ENCODE peak calls at places on chromosome 14, in five cellular contexts. One of them, this sample, is unnamed.
A peak's percentile ranks its signal among the peaks of the same experiment; 100 is the strongest.

GRCh38 chr14:92510972-92511371 is 2.6 kb upstream of the RIN3 start:
- DNase-seq in hepatocyte: no peak
- DNase-seq in GM23248: no peak
- DNase-seq in Karpas-422: no peak
- DNase-seq in MM.1S: no peak
- DNase-seq in this sample: peak; percentile 6

GRCh38 chr14:20486700-20487401 is 17.6 kb downstream of the PNP start:
- DNase-seq in GM23248: no peak
- DNase-seq in hepatocyte: no peak
- DNase-seq in MM.1S: no peak
- DNase-seq in Karpas-422: no peak
- DNase-seq in this sample: no peak

GRCh38 chr14:101198398-101199027 is 295.0 kb upstream of the RTL1 start:
- DNase-seq in MM.1S: no peak
- DNase-seq in GM23248: no peak
- DNase-seq in Karpas-422: no peak
- DNase-seq in hepatocyte: no peak
- DNase-seq in this sample: no peak

GRCh38 chr14:94451091-94451751 is 1.4 kb downstream of the SERPINA11 start:
- DNase-seq in Karpas-422: peak; percentile 100
- DNase-seq in hepatocyte: peak; percentile 39
- DNase-seq in GM23248: no peak
- DNase-seq in MM.1S: no peak
- DNase-seq in this sample: no peak

GRCh38 chr14:100880271-100881101 is 23.0 kb downstream of the RTL1 start:
- DNase-seq in hepatocyte: no peak
- DNase-seq in MM.1S: no peak
- DNase-seq in Karpas-422: no peak
- DNase-seq in GM23248: no peak
- DNase-seq in this sample: no peak

GRCh38 chr14:96204151-96205058 is at the start of gene BDKRB2:
- DNase-seq in MM.1S: no peak
- DNase-seq in GM23248: peak; percentile 95
- DNase-seq in hepatocyte: peak; percentile 93
- DNase-seq in Karpas-422: no peak
- DNase-seq in this sample: no peak

GRCh38 chr14:61160798-61161197 is 120.3 kb downstream of the TMEM30B start:
- DNase-seq in Karpas-422: peak; percentile 53
- DNase-seq in MM.1S: no peak
- DNase-seq in hepatocyte: no peak
- DNase-seq in GM23248: no peak
- DNase-seq in this sample: no peak

GRCh38 chr14:61754627-61755381 is 7.4 kb upstream of the SNAPC1 start:
- DNase-seq in Karpas-422: no peak
- DNase-seq in hepatocyte: no peak
- DNase-seq in MM.1S: no peak
- DNase-seq in GM23248: peak; percentile 21
- DNase-seq in this sample: no peak

GRCh38 chr14:101442451-101442850 is 118.8 kb upstream of the DIO3 start:
- DNase-seq in MM.1S: peak; percentile 44
- DNase-seq in Karpas-422: no peak
- DNase-seq in GM23248: no peak
- DNase-seq in hepatocyte: no peak
- DNase-seq in this sample: peak; percentile 75

GRCh38 chr14:54803396-54803795 is 99.2 kb downstream of the GCH1 start:
- DNase-seq in hepatocyte: no peak
- DNase-seq in Karpas-422: peak; percentile 84
- DNase-seq in MM.1S: no peak
- DNase-seq in GM23248: no peak
- DNase-seq in this sample: no peak

GRCh38 chr14:84042992-84043391 is 1487.0 kb upstream of the FLRT2 start:
- DNase-seq in hepatocyte: no peak
- DNase-seq in MM.1S: no peak
- DNase-seq in Karpas-422: no peak
- DNase-seq in GM23248: no peak
- DNase-seq in this sample: no peak

GRCh38 chr14:102629011-102629444 is 36.6 kb downstream of the RCOR1 start:
- DNase-seq in GM23248: no peak
- DNase-seq in MM.1S: no peak
- DNase-seq in hepatocyte: no peak
- DNase-seq in Karpas-422: no peak
- DNase-seq in this sample: no peak

GRCh38 chr14:79278798-79279644 is 932.3 kb downstream of the DIO2 start:
- DNase-seq in Karpas-422: no peak
- DNase-seq in GM23248: peak; percentile 78
- DNase-seq in hepatocyte: peak; percentile 93
- DNase-seq in MM.1S: peak; percentile 87
- DNase-seq in this sample: no peak

GRCh38 chr14:42316746-42317145 is 710.1 kb downstream of the LRFN5 start:
- DNase-seq in hepatocyte: no peak
- DNase-seq in MM.1S: no peak
- DNase-seq in Karpas-422: no peak
- DNase-seq in GM23248: no peak
- DNase-seq in this sample: no peak

GRCh38 chr14:77864580-77864979 is 64.7 kb downstream of the ADCK1 start:
- DNase-seq in MM.1S: no peak
- DNase-seq in hepatocyte: no peak
- DNase-seq in Karpas-422: no peak
- DNase-seq in GM23248: no peak
- DNase-seq in this sample: no peak

GRCh38 chr14:89367449-89368120 is 49.4 kb downstream of the FOXN3 start:
- DNase-seq in hepatocyte: no peak
- DNase-seq in Karpas-422: no peak
- DNase-seq in MM.1S: no peak
- DNase-seq in GM23248: no peak
- DNase-seq in this sample: no peak

GRCh38 chr14:101243587-101244338 is 317.5 kb upstream of the DIO3 start:
- DNase-seq in GM23248: no peak
- DNase-seq in MM.1S: no peak
- DNase-seq in hepatocyte: no peak
- DNase-seq in Karpas-422: no peak
- DNase-seq in this sample: no peak

GRCh38 chr14:43651896-43652295 is 855.2 kb downstream of the FSCB start:
- DNase-seq in MM.1S: peak; percentile 72
- DNase-seq in Karpas-422: no peak
- DNase-seq in GM23248: no peak
- DNase-seq in hepatocyte: no peak
- DNase-seq in this sample: no peak

GRCh38 chr14:25178255-25178654 is 128.3 kb upstream of the STXBP6 start:
- DNase-seq in hepatocyte: no peak
- DNase-seq in GM23248: no peak
- DNase-seq in Karpas-422: no peak
- DNase-seq in MM.1S: no peak
- DNase-seq in this sample: no peak

GRCh38 chr14:76829016-76829365 is 2.8 kb downstream of the LRRC74A start:
- DNase-seq in GM23248: peak; percentile 34
- DNase-seq in Karpas-422: no peak
- DNase-seq in MM.1S: no peak
- DNase-seq in hepatocyte: no peak
- DNase-seq in this sample: no peak

GRCh38 chr14:26765768-26766550 is 168.1 kb upstream of the NOVA1 start:
- DNase-seq in Karpas-422: peak; percentile 35
- DNase-seq in GM23248: peak; percentile 93
- DNase-seq in MM.1S: no peak
- DNase-seq in hepatocyte: peak; percentile 12
- DNase-seq in this sample: no peak

GRCh38 chr14:50736932-50737419 is 68.9 kb upstream of the SAV1 start:
- DNase-seq in GM23248: no peak
- DNase-seq in hepatocyte: no peak
- DNase-seq in Karpas-422: no peak
- DNase-seq in MM.1S: no peak
- DNase-seq in this sample: no peak

DNA sequence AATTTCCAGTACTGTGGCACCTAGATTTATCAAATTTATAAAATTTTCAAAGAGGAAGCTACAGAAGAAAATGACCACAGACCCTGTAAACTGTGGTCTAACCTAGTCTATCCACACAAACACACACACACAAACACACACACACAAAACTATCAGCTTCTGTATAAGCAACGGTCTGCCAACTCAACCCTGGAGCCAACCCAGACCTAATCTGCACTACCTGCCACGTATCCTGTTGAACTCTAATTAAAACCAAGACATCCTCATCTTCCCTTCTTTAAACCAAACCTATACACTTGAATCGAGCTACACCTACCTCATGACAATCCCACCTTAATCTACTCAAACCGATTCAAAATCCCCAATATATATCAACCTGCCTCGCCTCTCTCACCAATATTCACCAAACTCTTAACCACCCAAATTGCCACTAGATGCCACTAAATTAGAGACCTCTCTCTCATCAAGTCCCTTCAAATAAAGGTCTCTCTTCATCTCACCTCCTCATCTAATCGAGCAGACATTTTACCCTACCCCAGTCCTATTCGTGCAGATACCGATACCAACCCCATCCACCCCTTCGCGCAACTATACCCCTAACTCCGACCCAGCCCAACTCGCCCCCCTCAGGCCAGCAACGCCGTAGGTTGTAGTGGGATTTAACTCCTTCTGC is 807 bp downstream of the ACIN1 start:
- DNase-seq in GM23248: peak; percentile 30
- DNase-seq in Karpas-422: peak; percentile 55
- DNase-seq in MM.1S: no peak
- DNase-seq in hepatocyte: no peak
- DNase-seq in this sample: peak; percentile 15
- H3K36me3 ChIP-seq in GM23248: peaks cover 44% of the 10 kb centered on the region
- H3K36me3 ChIP-seq in Karpas-422: peaks cover 55% of the 10 kb centered on the region
- H3K36me3 ChIP-seq in MM.1S: no peaks in the 10 kb centered on the region
- H3K36me3 ChIP-seq in hepatocyte: peaks cover 6% of the 10 kb centered on the region
- H3K36me3 ChIP-seq in this sample: peaks cover 69% of the 10 kb centered on the region

DNA sequence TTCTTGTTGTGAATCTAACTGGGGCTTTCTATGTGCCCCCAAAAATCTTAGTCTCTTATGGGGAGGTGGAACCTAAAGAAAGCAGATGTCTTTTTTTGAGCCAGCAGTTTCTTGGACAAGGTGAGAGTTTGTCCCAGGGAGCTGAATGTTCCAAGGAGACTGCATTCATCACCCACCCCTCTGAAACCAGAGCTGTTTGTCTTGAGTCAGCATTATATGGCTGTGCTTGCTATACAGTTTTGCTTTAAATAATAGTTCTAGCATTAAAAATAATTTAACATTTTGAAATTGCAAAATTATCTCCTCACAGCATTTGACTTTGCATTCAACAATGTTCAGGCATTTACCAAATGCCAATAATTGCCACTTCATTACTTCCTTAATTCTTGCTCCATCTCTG is 813.3 kb downstream of the BCL11B start:
- DNase-seq in GM23248: no peak
- DNase-seq in MM.1S: no peak
- DNase-seq in hepatocyte: no peak
- DNase-seq in Karpas-422: no peak
- DNase-seq in this sample: no peak
- H3K9me2 ChIP-seq in GM23248: no peaks in the 10 kb centered on the region
- H3K9me2 ChIP-seq in MM.1S: no peaks in the 10 kb centered on the region
- H3K9me2 ChIP-seq in hepatocyte: no peaks in the 10 kb centered on the region
- H3K9me2 ChIP-seq in Karpas-422: no peaks in the 10 kb centered on the region
- H3K9me2 ChIP-seq in this sample: no peaks in the 10 kb centered on the region

DNA sequence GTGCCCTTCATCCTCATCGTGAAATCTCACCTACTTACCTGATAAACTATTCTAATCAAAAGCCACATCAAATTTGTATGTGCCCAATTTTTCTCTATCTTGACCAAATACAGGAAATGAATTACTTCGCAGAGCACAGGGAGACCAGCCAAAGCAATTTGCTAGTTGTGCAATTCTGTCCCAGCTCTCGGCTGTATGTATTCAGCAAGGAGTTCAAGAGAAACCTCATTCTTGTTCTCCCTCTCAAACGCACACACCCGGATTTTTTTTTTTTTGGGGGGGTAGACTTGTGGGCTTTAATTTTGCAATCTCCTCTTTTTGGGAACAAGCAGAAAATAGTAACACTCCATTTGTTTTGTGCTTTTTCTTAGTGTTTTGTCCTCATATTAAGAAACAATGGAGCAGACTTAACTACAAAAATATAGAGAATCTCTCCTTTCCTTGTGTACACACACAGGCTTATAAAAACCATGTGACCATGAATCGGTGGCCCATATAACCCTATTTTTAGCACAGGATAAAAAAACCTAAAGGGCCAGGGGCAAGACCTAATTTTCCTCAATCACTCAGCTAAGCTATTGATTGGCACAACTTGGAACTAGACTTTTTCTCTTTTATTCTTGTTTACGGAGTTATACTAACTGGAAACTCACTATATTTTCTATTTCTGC is 64.2 kb downstream of the MBIP start:
- DNase-seq in Karpas-422: no peak
- DNase-seq in GM23248: peak; percentile 42
- DNase-seq in hepatocyte: peak; percentile 24
- DNase-seq in MM.1S: no peak
- DNase-seq in this sample: no peak
- H3K79me2 ChIP-seq in Karpas-422: no peaks in the 10 kb centered on the region
- H3K79me2 ChIP-seq in GM23248: no peaks in the 10 kb centered on the region
- H3K79me2 ChIP-seq in hepatocyte: no peaks in the 10 kb centered on the region
- H3K79me2 ChIP-seq in MM.1S: no peaks in the 10 kb centered on the region
- H3K79me2 ChIP-seq in this sample: no peaks in the 10 kb centered on the region

GRCh38 chr14:49581209-49581960 is 4.8 kb downstream of the RPS29 start:
- DNase-seq in hepatocyte: no peak
- DNase-seq in GM23248: no peak
- DNase-seq in MM.1S: no peak
- DNase-seq in Karpas-422: peak; percentile 64
- DNase-seq in this sample: no peak

GRCh38 chr14:49581961-49582210 is 4.3 kb downstream of the RPS29 start:
- DNase-seq in MM.1S: no peak
- DNase-seq in GM23248: no peak
- DNase-seq in Karpas-422: peak; percentile 67
- DNase-seq in hepatocyte: no peak
- DNase-seq in this sample: no peak

GRCh38 chr14:49584058-49584457 is 2.1 kb downstream of the RPS29 start:
- DNase-seq in hepatocyte: no peak
- DNase-seq in MM.1S: no peak
- DNase-seq in Karpas-422: no peak
- DNase-seq in GM23248: no peak
- DNase-seq in this sample: no peak

GRCh38 chr14:49583629-49584028 is 2.6 kb downstream of the RPS29 start:
- DNase-seq in GM23248: no peak
- DNase-seq in hepatocyte: no peak
- DNase-seq in MM.1S: no peak
- DNase-seq in Karpas-422: no peak
- DNase-seq in this sample: no peak

DNA sequence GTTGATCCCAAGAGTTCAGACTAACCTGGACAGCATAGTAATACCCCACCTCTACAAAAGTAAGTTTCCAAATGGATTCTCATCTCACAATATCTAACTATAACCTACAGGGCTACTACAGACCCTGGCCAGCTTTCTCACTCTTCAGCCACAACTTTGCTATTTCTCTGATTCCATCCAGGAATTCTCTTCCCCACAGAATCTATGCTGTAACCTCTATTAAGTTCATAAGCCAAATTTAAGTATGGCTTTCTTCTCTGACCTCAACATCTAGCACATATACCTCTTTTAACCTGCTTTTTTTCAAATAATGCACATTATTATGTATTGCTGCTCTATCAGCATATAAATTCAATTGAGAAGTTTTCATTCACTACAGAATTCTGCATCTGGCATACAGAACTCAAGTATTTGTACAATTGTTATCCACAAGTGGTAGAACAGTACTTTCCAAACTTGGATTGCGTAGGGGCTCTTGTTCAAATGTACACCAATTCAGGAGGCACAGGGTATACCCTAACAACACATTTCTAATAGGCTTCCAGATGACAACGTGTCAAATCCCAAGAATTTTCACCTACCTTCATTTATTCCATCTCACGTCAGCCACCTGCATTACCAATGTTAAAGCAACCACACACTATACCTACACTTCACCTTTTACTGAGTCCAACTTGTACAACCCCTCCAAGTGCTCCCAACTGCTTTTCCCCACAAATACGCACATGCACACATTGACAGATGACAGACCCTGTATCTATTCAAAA is 3.8 kb downstream of the RPS29 start:
- DNase-seq in Karpas-422: peak; percentile 69
- DNase-seq in hepatocyte: no peak
- DNase-seq in GM23248: no peak
- DNase-seq in MM.1S: no peak
- DNase-seq in this sample: no peak
- H3K36me3 ChIP-seq in Karpas-422: peaks cover 41% of the 10 kb centered on the region
- H3K36me3 ChIP-seq in hepatocyte: peaks cover 8% of the 10 kb centered on the region
- H3K36me3 ChIP-seq in GM23248: peaks cover 31% of the 10 kb centered on the region
- H3K36me3 ChIP-seq in MM.1S: no peaks in the 10 kb centered on the region
- H3K36me3 ChIP-seq in this sample: peaks cover 80% of the 10 kb centered on the region

This sample was measured in OCI-LY7.